ENCODE peak calls at places on chromosomes 1 and 21, in seven cellular contexts. J, I, K, Y, B, M and V are unnamed samples.

GRCh38 chr1:174710868-174711845 is 263.4 kb downstream of the GPR52 start:
- DNase-seq in J (no peak), I (no peak), K (no peak), Y (no peak), B (no peak), M (no peak), V (no peak)

GRCh38 chr1:70459502-70460225 is 48.6 kb downstream of the CTH start:
- DNase-seq in J (no peak), I (peak; percentile 43), K (no peak), Y (no peak), B (peak; percentile 20), M (peak; percentile 62), V (peak; percentile 66)

GRCh38 chr1:53131590-53131938 is 10.9 kb downstream of the SLC1A7 start:
- DNase-seq in J (no peak), I (no peak), K (no peak), Y (no peak), B (no peak), M (no peak), V (no peak)

GRCh38 chr1:93565496-93566221 is 116.0 kb downstream of the BCAR3 start:
- DNase-seq in J (no peak), I (no peak), K (no peak), Y (no peak), B (peak; percentile 85), M (no peak), V (no peak)

GRCh38 chr1:220529530-220529920 is 1.6 kb downstream of the MARK1 start:
- DNase-seq in J (no peak), I (no peak), K (no peak), Y (no peak), B (no peak), M (no peak), V (no peak)

GRCh38 chr1:221184131-221184794 is 305.0 kb downstream of the HLX start:
- DNase-seq in J (no peak), I (no peak), K (no peak), Y (no peak), B (no peak), M (no peak), V (no peak)

GRCh38 chr1:44725309-44725698 is 5.7 kb downstream of the RNU5D-1 start:
- DNase-seq in J (no peak), I (no peak), K (no peak), Y (no peak), B (no peak), M (no peak), V (no peak)

GRCh38 chr1:226603030-226603960 is 54.7 kb downstream of the STUM start:
- DNase-seq in J (no peak), I (peak; percentile 30), K (no peak), Y (no peak), B (peak; percentile 48), M (peak; percentile 6), V (no peak)

GRCh38 chr1:30716646-30717045 is 6.7 kb downstream of the MATN1 start:
- DNase-seq in J (no peak), I (no peak), K (no peak), Y (no peak), B (no peak), M (no peak), V (no peak)

GRCh38 chr1:6209661-6210605 is 4.0 kb downstream of the RNF207 start:
- DNase-seq in J (no peak), I (no peak), K (peak; percentile 54), Y (peak; percentile 70), B (no peak), M (no peak), V (peak; percentile 56)

GRCh38 chr1:204506091-204506968 is 9.9 kb upstream of the MDM4 start:
- DNase-seq in J (peak; percentile 92), I (peak; percentile 98), K (peak; percentile 71), Y (peak; percentile 87), B (peak; percentile 95), M (peak; percentile 96), V (peak; percentile 95)

GRCh38 chr1:183877321-183877720 is 72.4 kb downstream of the RGL1 start:
- DNase-seq in J (no peak), I (no peak), K (no peak), Y (no peak), B (peak; percentile 31), M (no peak), V (no peak)

GRCh38 chr1:79161077-79161476 is 154.5 kb upstream of the ADGRL4 start:
- DNase-seq in J (no peak), I (peak; percentile 20), K (no peak), Y (no peak), B (peak; percentile 79), M (peak; percentile 43), V (no peak)

GRCh38 chr1:81008298-81008697 is 792.4 kb upstream of the ADGRL2 start:
- DNase-seq in J (no peak), I (peak; percentile 2), K (no peak), Y (no peak), B (no peak), M (no peak), V (no peak)

GRCh38 chr1:205020466-205020865 is 22.5 kb upstream of the CNTN2 start:
- DNase-seq in J (no peak), I (no peak), K (no peak), Y (no peak), B (no peak), M (no peak), V (no peak)

GRCh38 chr1:76021816-76022215 is 52.7 kb upstream of the ST6GALNAC3 start:
- DNase-seq in J (no peak), I (peak; percentile 41), K (no peak), Y (no peak), B (no peak), M (peak; percentile 60), V (no peak)

GRCh38 chr21:37337179-37337578 is 29.4 kb upstream of the DYRK1A start:
- DNase-seq in J (no peak), I (no peak), K (no peak), Y (no peak), B (no peak), M (no peak), V (no peak)

GRCh38 chr1:7592120-7592798 is 178.8 kb upstream of the VAMP3 start:
- DNase-seq in J (no peak), I (no peak), K (no peak), Y (peak; percentile 26), B (no peak), M (no peak), V (no peak)

GRCh38 chr1:169392406-169392805 is 24.4 kb downstream of the BLZF1 start:
- DNase-seq in J (no peak), I (no peak), K (no peak), Y (no peak), B (no peak), M (no peak), V (peak; percentile 83)

GRCh38 chr1:93196591-93196990 is 16.1 kb downstream of the CCDC18 start:
- DNase-seq in J (no peak), I (peak; percentile 27), K (no peak), Y (no peak), B (peak; percentile 82), M (peak; percentile 30), V (no peak)

GRCh38 chr1:225654688-225655508 is 2.0 kb upstream of the ENAH start:
- DNase-seq in J (no peak), I (no peak), K (no peak), Y (peak; percentile 39), B (no peak), M (no peak), V (no peak)

GRCh38 chr1:91885716-91886506 is at the start of gene TGFBR3:
- DNase-seq in J (peak; percentile 86), I (peak; percentile 91), K (peak; percentile 81), Y (peak; percentile 84), B (peak; percentile 90), M (peak; percentile 91), V (peak; percentile 73)

GRCh38 chr1:39142394-39143060 is 62.0 kb upstream of the MACF1 start:
- DNase-seq in J (peak; percentile 42), I (peak; percentile 97), K (peak; percentile 80), Y (no peak), B (no peak), M (no peak), V (peak; percentile 94)

GRCh38 chr1:230066466-230067404 is at the start of gene GALNT2:
- DNase-seq in J (peak; percentile 93), I (peak; percentile 92), K (peak; percentile 95), Y (peak; percentile 89), B (peak; percentile 79), M (peak; percentile 85), V (peak; percentile 95)

GRCh38 chr1:15246960-15247614 is at the start of gene FHAD1:
- DNase-seq in J (peak; percentile 77), I (peak; percentile 74), K (peak; percentile 78), Y (peak; percentile 94), B (peak; percentile 17), M (peak; percentile 69), V (peak; percentile 89)

GRCh38 chr1:155389831-155390230 is 69.1 kb downstream of the RUSC1 start:
- DNase-seq in J (no peak), I (no peak), K (no peak), Y (no peak), B (peak; percentile 81), M (peak; percentile 35), V (no peak)
- H4K8ac ChIP-seq in J (no peak overlapping the region), I (no peak overlapping the region), K (no peak overlapping the region), Y (no peak overlapping the region), B (no peak overlapping the region), M (no peak overlapping the region), V (no peak overlapping the region)

GRCh38 chr1:216281757-216282156 is 141.5 kb downstream of the USH2A start:
- DNase-seq in J (no peak), I (no peak), K (no peak), Y (no peak), B (peak; percentile 1), M (no peak), V (no peak)
- H3K27me3 ChIP-seq in J (no peaks in the 10 kb centered on the region), I (no peaks in the 10 kb centered on the region), K (no peaks in the 10 kb centered on the region), Y (no peaks in the 10 kb centered on the region), B (no peaks in the 10 kb centered on the region), M (no peaks in the 10 kb centered on the region), V (no peaks in the 10 kb centered on the region)

DNA sequence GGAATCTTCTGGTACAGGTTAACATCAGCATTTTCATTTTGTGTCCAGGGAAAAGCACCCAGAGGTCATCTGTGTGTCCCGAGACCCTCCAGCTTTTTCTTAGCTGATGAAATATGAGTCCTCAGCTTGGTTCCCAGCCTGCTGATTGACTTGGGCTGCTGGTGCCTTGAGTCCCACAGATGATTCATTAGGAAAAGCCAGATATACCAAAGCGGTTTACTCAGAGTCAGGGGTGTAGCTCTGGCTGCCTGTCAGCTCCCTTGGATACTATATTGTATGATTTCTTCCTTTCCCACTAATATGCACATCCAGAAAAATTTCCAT is 43.7 kb upstream of the MAB21L3 start:
- DNase-seq in J (no peak), I (no peak), K (no peak), Y (no peak), B (peak; percentile 51), M (peak; percentile 67), V (peak; percentile 54)
- H3K23ac ChIP-seq in J (no peak overlapping the region), I (no peak overlapping the region), K (no peak overlapping the region), Y (no peak overlapping the region), B (peak overlapping the region; percentile 29), M (no peak overlapping the region), V (no peak overlapping the region)

GRCh38 chr21:46347791-46348381 is 23.9 kb downstream of the PCNT start:
- DNase-seq in J (no peak), I (no peak), K (no peak), Y (no peak), B (no peak), M (no peak), V (no peak)
- H4K8ac ChIP-seq in J (no peak overlapping the region), I (no peak overlapping the region), K (no peak overlapping the region), Y (no peak overlapping the region), B (no peak overlapping the region), M (no peak overlapping the region), V (no peak overlapping the region)